ENCODE peak calls at places on chromosome 1, in seven cellular contexts. One of them, this sample, is unnamed.

GRCh38 chr1:157407917-157408525 is 144.3 kb downstream of the FCRL5 start:
- DNase-seq in heart left ventricle: no peak
- DNase-seq in cardiac muscle cell: no peak
- DNase-seq in uterus: no peak
- DNase-seq in ovary: no peak
- DNase-seq in colonic mucosa: peak; percentile 11
- DNase-seq in breast epithelium: no peak
- DNase-seq in this sample: no peak

GRCh38 chr1:59204001-59204400 is 92.9 kb upstream of the FGGY start:
- DNase-seq in heart left ventricle: peak; percentile 64
- DNase-seq in cardiac muscle cell: no peak
- DNase-seq in uterus: no peak
- DNase-seq in ovary: no peak
- DNase-seq in colonic mucosa: peak; percentile 70
- DNase-seq in breast epithelium: peak; percentile 27
- DNase-seq in this sample: peak; percentile 49

GRCh38 chr1:230375795-230376194 is 50.3 kb downstream of the PGBD5 start:
- DNase-seq in heart left ventricle: no peak
- DNase-seq in cardiac muscle cell: no peak
- DNase-seq in uterus: no peak
- DNase-seq in ovary: no peak
- DNase-seq in colonic mucosa: no peak
- DNase-seq in breast epithelium: no peak
- DNase-seq in this sample: peak; percentile 19

GRCh38 chr1:196148367-196148970 is 459.8 kb downstream of the KCNT2 start:
- DNase-seq in heart left ventricle: no peak
- DNase-seq in cardiac muscle cell: peak; percentile 20
- DNase-seq in uterus: no peak
- DNase-seq in ovary: no peak
- DNase-seq in colonic mucosa: no peak
- DNase-seq in breast epithelium: no peak
- DNase-seq in this sample: no peak

GRCh38 chr1:234768569-234769283 is 158.7 kb upstream of the IRF2BP2 start:
- DNase-seq in heart left ventricle: no peak
- DNase-seq in cardiac muscle cell: no peak
- DNase-seq in uterus: no peak
- DNase-seq in ovary: no peak
- DNase-seq in colonic mucosa: peak; percentile 63
- DNase-seq in breast epithelium: no peak
- DNase-seq in this sample: no peak

GRCh38 chr1:64051801-64052200 is 151.6 kb upstream of the UBE2U start:
- DNase-seq in heart left ventricle: no peak
- DNase-seq in cardiac muscle cell: no peak
- DNase-seq in uterus: no peak
- DNase-seq in ovary: no peak
- DNase-seq in colonic mucosa: no peak
- DNase-seq in breast epithelium: no peak
- DNase-seq in this sample: no peak

GRCh38 chr1:77978969-77979838 is at the start of gene FUBP1:
- DNase-seq in heart left ventricle: peak; percentile 95
- DNase-seq in cardiac muscle cell: peak; percentile 99
- DNase-seq in uterus: peak; percentile 96
- DNase-seq in ovary: peak; percentile 95
- DNase-seq in colonic mucosa: peak; percentile 97
- DNase-seq in breast epithelium: peak; percentile 95
- DNase-seq in this sample: peak; percentile 96

GRCh38 chr1:75615664-75616435 is 4.9 kb upstream of the SLC44A5 start:
- DNase-seq in heart left ventricle: peak; percentile 61
- DNase-seq in cardiac muscle cell: peak; percentile 81
- DNase-seq in uterus: peak; percentile 23
- DNase-seq in ovary: peak; percentile 33
- DNase-seq in colonic mucosa: peak; percentile 15
- DNase-seq in breast epithelium: no peak
- DNase-seq in this sample: peak; percentile 30

GRCh38 chr1:165895451-165895871 is 68.0 kb downstream of the UCK2 start:
- DNase-seq in heart left ventricle: no peak
- DNase-seq in cardiac muscle cell: no peak
- DNase-seq in uterus: no peak
- DNase-seq in ovary: no peak
- DNase-seq in colonic mucosa: no peak
- DNase-seq in breast epithelium: no peak
- DNase-seq in this sample: no peak

GRCh38 chr1:46725736-46726108 is 6.8 kb upstream of the EFCAB14 start:
- DNase-seq in heart left ventricle: no peak
- DNase-seq in cardiac muscle cell: no peak
- DNase-seq in uterus: no peak
- DNase-seq in ovary: no peak
- DNase-seq in colonic mucosa: no peak
- DNase-seq in breast epithelium: no peak
- DNase-seq in this sample: no peak

DNA sequence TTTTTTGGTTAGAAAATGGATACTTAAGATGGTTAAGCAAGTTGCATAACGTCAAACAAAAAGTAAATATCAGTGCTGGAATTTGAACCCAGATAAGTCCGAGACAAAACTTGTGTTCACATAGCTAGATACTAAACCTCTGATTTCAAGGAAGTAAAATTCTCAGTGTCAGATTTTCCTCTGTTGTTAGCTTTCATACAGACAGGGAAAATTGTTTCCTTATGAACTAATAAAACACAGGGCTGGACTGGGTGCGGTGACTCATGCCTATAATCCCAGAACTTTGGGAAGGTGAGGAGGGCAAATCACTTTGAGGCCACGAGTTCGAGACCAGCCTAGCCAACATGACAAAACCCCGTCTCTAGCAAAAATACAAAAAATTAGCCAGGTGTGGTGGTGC is 51.3 kb downstream of the PCNX2 start:
- DNase-seq in heart left ventricle: no peak
- DNase-seq in cardiac muscle cell: no peak
- DNase-seq in uterus: no peak
- DNase-seq in ovary: no peak
- DNase-seq in colonic mucosa: peak; percentile 61
- DNase-seq in breast epithelium: no peak
- DNase-seq in this sample: peak; percentile 42
- H3K27ac ChIP-seq in heart left ventricle: no peak overlapping the region
- H3K27ac ChIP-seq in cardiac muscle cell: no peak overlapping the region
- H3K27ac ChIP-seq in uterus: no peak overlapping the region
- H3K27ac ChIP-seq in ovary: no peak overlapping the region
- H3K27ac ChIP-seq in colonic mucosa: peak overlapping the region; percentile 83
- H3K27ac ChIP-seq in breast epithelium: no peak overlapping the region
- H3K27ac ChIP-seq in this sample: no peak overlapping the region

GRCh38 chr1:36822648-36823047 is 211.7 kb downstream of the GRIK3 start:
- DNase-seq in heart left ventricle: no peak
- DNase-seq in cardiac muscle cell: no peak
- DNase-seq in uterus: no peak
- DNase-seq in ovary: no peak
- DNase-seq in colonic mucosa: no peak
- DNase-seq in breast epithelium: no peak
- DNase-seq in this sample: no peak
- H3K4me3 ChIP-seq in heart left ventricle: no peak overlapping the region
- H3K4me3 ChIP-seq in cardiac muscle cell: no peak overlapping the region
- H3K4me3 ChIP-seq in uterus: no peak overlapping the region
- H3K4me3 ChIP-seq in ovary: no peak overlapping the region
- H3K4me3 ChIP-seq in colonic mucosa: no peak overlapping the region
- H3K4me3 ChIP-seq in breast epithelium: no peak overlapping the region
- H3K4me3 ChIP-seq in this sample: no peak overlapping the region

GRCh38 chr1:197439708-197440107 is 171.7 kb downstream of the CRB1 start:
- DNase-seq in heart left ventricle: no peak
- DNase-seq in cardiac muscle cell: no peak
- DNase-seq in uterus: no peak
- DNase-seq in ovary: no peak
- DNase-seq in colonic mucosa: no peak
- DNase-seq in breast epithelium: no peak
- DNase-seq in this sample: no peak
- H3K4me1 ChIP-seq in heart left ventricle: no peaks in the 10 kb centered on the region
- H3K4me1 ChIP-seq in cardiac muscle cell: no peaks in the 10 kb centered on the region
- H3K4me1 ChIP-seq in uterus: no peaks in the 10 kb centered on the region
- H3K4me1 ChIP-seq in ovary: peaks cover 2% of the 10 kb centered on the region
- H3K4me1 ChIP-seq in colonic mucosa: no peaks in the 10 kb centered on the region
- H3K4me1 ChIP-seq in breast epithelium: no peaks in the 10 kb centered on the region
- H3K4me1 ChIP-seq in this sample: no peaks in the 10 kb centered on the region

DNA sequence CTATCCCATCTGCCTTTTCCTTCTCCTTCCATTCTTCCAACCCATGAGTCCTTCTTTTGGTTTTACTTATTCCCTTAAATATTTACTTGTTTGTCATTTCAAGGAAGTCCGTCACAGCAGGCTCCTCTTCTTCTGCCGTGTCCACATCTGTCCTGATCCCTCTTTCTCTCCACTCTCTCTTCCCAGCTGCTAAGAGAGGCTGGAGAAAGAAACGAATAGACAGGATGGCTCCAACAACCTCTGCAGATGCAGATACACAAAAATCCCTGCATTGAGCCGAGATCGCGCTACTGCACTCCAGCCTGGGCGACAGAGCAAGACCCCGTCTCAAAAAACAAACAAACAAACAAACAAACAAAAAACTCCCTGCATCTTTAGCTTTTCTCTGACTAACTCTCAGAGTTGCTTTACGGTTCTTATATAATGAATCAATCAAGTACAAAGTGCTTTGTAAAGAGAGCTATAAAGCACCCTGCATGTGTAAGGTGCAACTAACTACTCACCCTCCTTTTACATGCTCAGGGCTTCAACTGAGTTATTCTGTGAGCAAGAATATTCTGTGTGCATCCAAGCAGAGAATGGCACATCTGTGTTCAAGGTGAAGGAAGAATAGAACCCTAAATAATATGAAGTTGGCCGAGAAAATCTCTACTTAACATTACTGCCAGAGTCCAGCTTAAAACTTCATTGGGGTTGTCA is 3.8 kb upstream of the SAMD13 start:
- DNase-seq in heart left ventricle: no peak
- DNase-seq in cardiac muscle cell: no peak
- DNase-seq in uterus: no peak
- DNase-seq in ovary: no peak
- DNase-seq in colonic mucosa: no peak
- DNase-seq in breast epithelium: no peak
- DNase-seq in this sample: no peak
- H3K27ac ChIP-seq in heart left ventricle: peak overlapping the region; percentile 83
- H3K27ac ChIP-seq in cardiac muscle cell: no peak overlapping the region
- H3K27ac ChIP-seq in uterus: peak overlapping the region; percentile 90
- H3K27ac ChIP-seq in ovary: no peak overlapping the region
- H3K27ac ChIP-seq in colonic mucosa: peak overlapping the region; percentile 90
- H3K27ac ChIP-seq in breast epithelium: peak overlapping the region; percentile 94
- H3K27ac ChIP-seq in this sample: no peak overlapping the region

GRCh38 chr1:6446665-6447015 is 19.3 kb downstream of the TNFRSF25 start:
- DNase-seq in heart left ventricle: no peak
- DNase-seq in cardiac muscle cell: no peak
- DNase-seq in uterus: no peak
- DNase-seq in ovary: no peak
- DNase-seq in colonic mucosa: no peak
- DNase-seq in breast epithelium: no peak
- DNase-seq in this sample: no peak
- H3K4me3 ChIP-seq in heart left ventricle: no peak overlapping the region
- H3K4me3 ChIP-seq in cardiac muscle cell: peak overlapping the region; percentile 22
- H3K4me3 ChIP-seq in uterus: no peak overlapping the region
- H3K4me3 ChIP-seq in ovary: no peak overlapping the region
- H3K4me3 ChIP-seq in colonic mucosa: no peak overlapping the region
- H3K4me3 ChIP-seq in breast epithelium: no peak overlapping the region
- H3K4me3 ChIP-seq in this sample: no peak overlapping the region

GRCh38 chr1:41769068-41769467 is 149.7 kb downstream of the HIVEP3 start:
- DNase-seq in heart left ventricle: no peak
- DNase-seq in cardiac muscle cell: no peak
- DNase-seq in uterus: no peak
- DNase-seq in ovary: no peak
- DNase-seq in colonic mucosa: no peak
- DNase-seq in breast epithelium: no peak
- DNase-seq in this sample: no peak

GRCh38 chr1:41766546-41766945 is 152.2 kb downstream of the HIVEP3 start:
- DNase-seq in heart left ventricle: no peak
- DNase-seq in cardiac muscle cell: peak; percentile 27
- DNase-seq in uterus: no peak
- DNase-seq in ovary: no peak
- DNase-seq in colonic mucosa: no peak
- DNase-seq in breast epithelium: no peak
- DNase-seq in this sample: no peak

GRCh38 chr1:41765109-41765655 is 153.5 kb downstream of the HIVEP3 start:
- DNase-seq in heart left ventricle: no peak
- DNase-seq in cardiac muscle cell: no peak
- DNase-seq in uterus: no peak
- DNase-seq in ovary: no peak
- DNase-seq in colonic mucosa: no peak
- DNase-seq in breast epithelium: no peak
- DNase-seq in this sample: no peak

GRCh38 chr1:41768538-41768937 is 150.2 kb downstream of the HIVEP3 start:
- DNase-seq in heart left ventricle: no peak
- DNase-seq in cardiac muscle cell: no peak
- DNase-seq in uterus: no peak
- DNase-seq in ovary: no peak
- DNase-seq in colonic mucosa: no peak
- DNase-seq in breast epithelium: no peak
- DNase-seq in this sample: no peak

DNA sequence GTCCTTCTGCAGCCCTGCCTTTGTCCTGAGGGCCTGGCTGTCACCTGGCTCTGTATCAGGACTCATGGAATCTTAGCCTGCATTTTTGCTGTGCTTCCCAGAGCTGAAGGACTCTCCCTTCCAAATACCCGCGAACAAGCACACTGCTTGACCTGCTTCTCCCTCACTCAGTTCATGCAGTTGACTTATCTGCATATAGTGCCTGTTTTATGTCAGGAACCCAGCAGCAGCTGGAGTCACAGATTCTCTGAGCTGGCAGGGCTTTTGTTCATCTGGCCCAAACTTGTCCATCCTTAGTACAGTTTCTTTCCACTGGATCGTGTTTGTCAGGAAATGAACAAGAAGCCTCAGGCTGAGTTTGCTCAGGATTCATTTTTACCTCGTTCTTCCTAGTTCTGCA is 151.2 kb downstream of the HIVEP3 start:
- DNase-seq in heart left ventricle: no peak
- DNase-seq in cardiac muscle cell: peak; percentile 50
- DNase-seq in uterus: peak; percentile 31
- DNase-seq in ovary: no peak
- DNase-seq in colonic mucosa: no peak
- DNase-seq in breast epithelium: peak; percentile 54
- DNase-seq in this sample: no peak
- H3K4me1 ChIP-seq in heart left ventricle: peaks cover 78% of the 10 kb centered on the region
- H3K4me1 ChIP-seq in cardiac muscle cell: peaks cover 7% of the 10 kb centered on the region
- H3K4me1 ChIP-seq in uterus: no peaks in the 10 kb centered on the region
- H3K4me1 ChIP-seq in ovary: peaks cover 6% of the 10 kb centered on the region
- H3K4me1 ChIP-seq in colonic mucosa: no peaks in the 10 kb centered on the region
- H3K4me1 ChIP-seq in breast epithelium: peaks cover 17% of the 10 kb centered on the region
- H3K4me1 ChIP-seq in this sample: no peaks in the 10 kb centered on the region